ENCODE peak calls at places on chromosomes 2 and 18, in four cellular contexts. D, R, I and L are unnamed samples.

GRCh38 chr18:46754661-46755292 is 2.1 kb downstream of the ST8SIA5 start:
- DNase-seq in D (no peak), R (no peak), I (no peak), L (no peak)

GRCh38 chr18:6629635-6630140 is 99.8 kb upstream of the ARHGAP28 start:
- DNase-seq in D (peak), R (no peak), I (no peak), L (no peak)

GRCh38 chr18:79881695-79882094 is 69.8 kb downstream of the SLC66A2 start:
- DNase-seq in D (no peak), R (no peak), I (no peak), L (no peak)

GRCh38 chr18:61854578-61854977 is 38.2 kb downstream of the RNF152 start:
- DNase-seq in D (peak), R (no peak), I (no peak), L (peak)

GRCh38 chr18:11666176-11666575 is 22.9 kb upstream of the GNAL start:
- DNase-seq in D (no peak), R (no peak), I (no peak), L (no peak)

GRCh38 chr18:10120622-10121021 is 206.8 kb downstream of the VAPA start:
- DNase-seq in D (no peak), R (no peak), I (no peak), L (no peak)

GRCh38 chr18:77080283-77080682 is 52.3 kb downstream of the MBP start:
- DNase-seq in D (no peak), R (no peak), I (peak), L (no peak)

GRCh38 chr18:22173928-22174301 is 4.5 kb downstream of the GATA6 start:
- DNase-seq in D (no peak), R (no peak), I (no peak), L (peak)

GRCh38 chr2:68556384-68556783 is 87.0 kb upstream of the PROKR1 start:
- DNase-seq in D (peak), R (no peak), I (no peak), L (peak)

GRCh38 chr2:190786404-190787166 is 94.0 kb upstream of the GLS start:
- DNase-seq in D (no peak), R (no peak), I (no peak), L (no peak)

GRCh38 chr2:241545113-241545512 is 13.4 kb upstream of the BOK start:
- DNase-seq in D (peak), R (no peak), I (no peak), L (peak)

GRCh38 chr2:219902870-219903269 is 275.4 kb downstream of the SLC4A3 start:
- DNase-seq in D (peak), R (no peak), I (no peak), L (no peak)

GRCh38 chr2:54641988-54642387 is 81.5 kb upstream of the EML6 start:
- DNase-seq in D (no peak), R (no peak), I (no peak), L (no peak)

GRCh38 chr18:57004366-57005121 is 142.3 kb upstream of the BOD1L2 start:
- DNase-seq in D (peak), R (no peak), I (peak), L (peak)

GRCh38 chr2:26276488-26276887 is 31.7 kb downstream of the HADHB start:
- DNase-seq in D (no peak), R (no peak), I (no peak), L (no peak)

GRCh38 chr2:236667526-236667925 is 97.9 kb downstream of the ACKR3 start:
- DNase-seq in D (no peak), R (no peak), I (no peak), L (no peak)

GRCh38 chr2:173136614-173137013 is 61.0 kb downstream of the MAP3K20 start:
- DNase-seq in D (no peak), R (no peak), I (no peak), L (peak)

GRCh38 chr2:195151711-195152110 is 505.3 kb upstream of the SLC39A10 start:
- DNase-seq in D (no peak), R (no peak), I (no peak), L (no peak)

GRCh38 chr2:173568054-173568453 is 213.4 kb downstream of the CDCA7 start:
- DNase-seq in D (no peak), R (peak), I (no peak), L (no peak)

GRCh38 chr2:165825041-165825440 is 31.0 kb upstream of the GALNT3 start:
- DNase-seq in D (peak), R (no peak), I (no peak), L (no peak)

GRCh38 chr18:902179-902718 is 2.4 kb upstream of the ADCYAP1 start:
- DNase-seq in D (no peak), R (no peak), I (no peak), L (peak)

GRCh38 chr2:317501-318424 is 29.9 kb upstream of the ALKAL2 start:
- DNase-seq in D (peak), R (no peak), I (no peak), L (no peak)

GRCh38 chr2:168525020-168525419 is 68.9 kb downstream of the CERS6 start:
- DNase-seq in D (no peak), R (no peak), I (no peak), L (no peak)

GRCh38 chr18:63725682-63726480 is 23.1 kb downstream of the SERPINB11 start:
- DNase-seq in D (no peak), R (no peak), I (no peak), L (no peak)

GRCh38 chr18:23177433-23178072 is 42.3 kb downstream of the CABLES1 start:
- DNase-seq in D (no peak), R (no peak), I (no peak), L (no peak)

GRCh38 chr2:950627-950992 is at the start of gene SNTG2:
- DNase-seq in D (no peak), R (peak), I (no peak), L (no peak)

GRCh38 chr2:5695641-5696350 is 3.6 kb downstream of the SOX11 start:
- DNase-seq in D (peak), R (no peak), I (no peak), L (no peak)

GRCh38 chr2:241009601-241010530 is 11.4 kb downstream of the SNED1 start:
- DNase-seq in D (peak), R (no peak), I (no peak), L (peak)

GRCh38 chr2:117470311-117471095 is 344.0 kb upstream of the DDX18 start:
- DNase-seq in D (no peak), R (peak), I (no peak), L (no peak)

GRCh38 chr18:77155031-77155430 is 22.4 kb upstream of the MBP start:
- DNase-seq in D (no peak), R (no peak), I (no peak), L (no peak)

GRCh38 chr2:157837851-157838441 is 38.2 kb downstream of the ACVR1 start:
- DNase-seq in D (peak), R (no peak), I (no peak), L (peak)

GRCh38 chr2:43851026-43851980 is 12.5 kb downstream of the ABCG8 start:
- DNase-seq in D (no peak), R (peak), I (no peak), L (no peak)

GRCh38 chr2:8627692-8628085 is 54.2 kb upstream of the ID2 start:
- DNase-seq in D (no peak), R (no peak), I (no peak), L (no peak)

GRCh38 chr2:65355190-65355831 is 77.1 kb downstream of the SPRED2 start:
- DNase-seq in D (peak), R (no peak), I (no peak), L (no peak)

GRCh38 chr2:69489793-69490192 is 52.6 kb upstream of the NFU1 start:
- DNase-seq in D (peak), R (no peak), I (no peak), L (no peak)

GRCh38 chr2:55148269-55148668 is 83.8 kb downstream of the CLHC1 start:
- DNase-seq in D (peak), R (no peak), I (no peak), L (peak)

GRCh38 chr2:175571078-175571653 is 389.7 kb upstream of the ATP5MC3 start:
- DNase-seq in D (no peak), R (no peak), I (no peak), L (no peak)

DNA sequence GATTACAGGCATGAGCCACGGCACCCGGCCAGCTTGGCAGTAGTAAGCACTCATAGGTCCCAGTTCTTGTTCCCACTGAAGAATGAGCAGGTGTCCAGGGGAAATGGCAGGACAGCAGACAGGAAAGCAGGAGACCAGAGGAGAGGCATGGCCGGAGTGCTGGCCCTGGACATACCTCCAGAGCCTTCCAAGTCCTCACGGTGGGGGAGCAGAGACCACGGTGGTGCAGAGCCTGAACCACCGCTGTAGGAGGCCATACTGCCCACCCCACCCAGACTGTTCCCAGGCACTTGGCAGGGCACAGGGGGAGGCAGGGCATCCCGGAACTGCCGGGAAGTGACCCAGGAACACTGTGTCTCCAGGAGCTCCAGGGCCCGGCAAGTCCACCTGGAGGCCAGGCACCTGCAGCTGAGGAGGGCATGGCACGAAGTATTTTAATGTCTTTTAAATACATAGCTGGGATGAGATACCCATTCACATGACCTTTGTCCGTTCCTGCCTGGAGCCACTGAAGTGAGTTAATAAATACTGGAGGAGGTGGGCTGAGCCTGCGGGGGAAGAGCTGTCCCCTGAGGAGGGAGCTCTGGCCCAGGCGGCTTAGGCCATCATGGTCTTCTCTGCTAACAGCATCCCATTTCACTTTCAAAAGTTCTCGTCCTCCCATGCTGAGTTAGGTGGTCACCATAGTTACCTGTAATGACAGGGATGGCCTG is 49.7 kb upstream of the TFCP2L1 start:
- DNase-seq in D (no peak), R (no peak), I (no peak), L (no peak)
- TF ChIP-seq FOS in D (no peak), R (no peak), I (no peak), L (no peak)

DNA sequence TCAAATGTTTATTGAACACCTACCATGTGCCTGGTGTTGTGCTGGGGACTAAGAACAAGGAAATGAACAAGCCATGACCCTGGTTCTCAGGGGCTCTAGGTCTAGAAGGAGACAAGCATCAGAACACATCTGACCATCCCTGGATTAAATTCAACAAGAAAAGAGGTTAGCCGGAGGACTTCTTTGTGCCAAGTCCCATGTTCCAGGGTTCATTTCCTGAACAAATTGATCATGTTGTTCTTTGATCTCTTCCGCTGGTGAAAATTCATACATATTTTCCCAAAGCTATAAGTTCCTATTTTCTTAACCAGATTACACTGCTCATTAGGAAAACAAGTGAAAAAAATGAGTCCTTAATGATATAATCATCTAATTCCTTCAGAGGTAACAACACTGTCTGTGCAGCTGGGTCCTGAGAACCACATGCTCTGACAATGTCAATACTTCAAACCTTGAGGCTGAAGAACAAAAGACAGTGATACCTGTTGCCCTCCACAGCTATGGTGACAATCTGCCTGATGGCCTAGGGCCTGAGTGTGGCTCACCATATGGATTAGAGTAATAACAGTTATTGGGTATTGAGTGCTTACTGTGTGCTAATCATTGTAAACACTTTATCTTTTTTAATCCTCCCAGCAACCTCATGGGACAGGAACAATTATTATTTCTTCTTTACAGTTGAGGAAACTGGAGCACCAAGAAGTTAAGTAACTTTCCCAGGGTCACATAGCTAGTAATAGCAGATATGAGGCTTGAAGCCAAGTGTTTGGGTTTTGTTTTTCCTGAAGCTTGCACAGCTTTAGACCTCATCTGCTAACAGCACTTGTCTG is 24.6 kb upstream of the INO80C start:
- DNase-seq in D (no peak), R (no peak), I (no peak), L (peak)
- TF ChIP-seq FOS in D (no peak), R (no peak), I (no peak), L (no peak)

GRCh38 chr2:50535971-50536759 is 495.8 kb downstream of the NRXN1 start:
- DNase-seq in D (peak), R (no peak), I (no peak), L (no peak)
- TF ChIP-seq FOS in D (no peak), R (no peak), I (no peak), L (no peak)

DNA sequence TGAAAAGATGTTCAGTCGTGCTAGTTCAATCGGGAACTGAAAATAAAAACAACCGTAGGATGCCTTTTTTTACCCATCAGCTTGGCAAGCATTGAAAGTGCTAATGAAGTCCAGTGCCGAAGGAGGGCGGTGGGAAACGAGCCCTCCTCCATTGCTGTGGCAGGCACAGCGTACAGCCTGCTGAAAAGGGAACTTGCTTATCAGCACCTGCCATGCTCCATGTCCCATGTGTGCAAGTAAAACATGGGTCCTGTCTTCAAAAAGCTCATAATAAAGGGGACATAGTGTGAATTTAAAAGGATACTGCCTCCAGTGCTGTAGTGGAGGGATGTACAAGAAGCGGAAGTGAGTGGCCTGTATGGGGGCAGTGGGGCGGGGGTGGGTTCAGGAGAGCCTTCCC is 82.4 kb downstream of the ARMC9 start:
- DNase-seq in D (no peak), R (no peak), I (no peak), L (no peak)
- TF ChIP-seq FOS in D (no peak), R (no peak), I (no peak), L (no peak)

GRCh38 chr2:152585830-152586484 is 131.3 kb downstream of the PRPF40A start:
- DNase-seq in D (peak), R (no peak), I (no peak), L (peak)
- TF ChIP-seq FOS in D (peak), R (no peak), I (no peak), L (peak)

GRCh38 chr2:206164261-206164862 is 4.7 kb downstream of the EEF1B2 start:
- DNase-seq in D (peak), R (no peak), I (no peak), L (peak)
- TF ChIP-seq FOS in D (no peak), R (no peak), I (no peak), L (no peak)

DNA sequence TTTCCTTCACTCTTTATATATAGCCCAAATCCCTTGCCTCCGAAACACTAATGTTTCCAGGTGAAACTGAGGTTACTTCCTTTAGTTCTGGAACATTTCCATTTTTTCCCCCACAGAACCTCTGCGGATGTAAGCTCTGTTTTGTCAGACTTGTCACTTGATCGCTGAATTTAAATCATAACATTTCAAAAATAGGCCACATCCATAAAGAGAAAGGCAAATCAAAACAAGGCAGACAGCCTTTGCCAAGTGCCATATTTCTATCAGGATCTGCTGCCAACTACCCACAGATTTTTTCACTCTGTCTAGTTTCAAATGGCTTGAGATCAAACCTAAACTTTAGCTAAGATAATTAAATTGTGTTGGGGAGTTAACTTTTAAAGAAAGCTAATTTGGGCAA is 115.0 kb downstream of the ANKRD44 start:
- DNase-seq in D (no peak), R (no peak), I (no peak), L (peak)
- TF ChIP-seq FOS in D (no peak), R (no peak), I (no peak), L (no peak)

GRCh38 chr2:232211743-232212686 is 166.5 kb upstream of the ALPP start:
- DNase-seq in D (no peak), R (no peak), I (no peak), L (no peak)

GRCh38 chr2:232207174-232207573 is 171.4 kb upstream of the ALPP start:
- DNase-seq in D (no peak), R (no peak), I (no peak), L (no peak)

GRCh38 chr2:232216028-232216427 is 162.5 kb upstream of the ALPP start:
- DNase-seq in D (no peak), R (no peak), I (no peak), L (no peak)

GRCh38 chr2:232214053-232214452 is 164.5 kb upstream of the ALPP start:
- DNase-seq in D (peak), R (no peak), I (no peak), L (no peak)

DNA sequence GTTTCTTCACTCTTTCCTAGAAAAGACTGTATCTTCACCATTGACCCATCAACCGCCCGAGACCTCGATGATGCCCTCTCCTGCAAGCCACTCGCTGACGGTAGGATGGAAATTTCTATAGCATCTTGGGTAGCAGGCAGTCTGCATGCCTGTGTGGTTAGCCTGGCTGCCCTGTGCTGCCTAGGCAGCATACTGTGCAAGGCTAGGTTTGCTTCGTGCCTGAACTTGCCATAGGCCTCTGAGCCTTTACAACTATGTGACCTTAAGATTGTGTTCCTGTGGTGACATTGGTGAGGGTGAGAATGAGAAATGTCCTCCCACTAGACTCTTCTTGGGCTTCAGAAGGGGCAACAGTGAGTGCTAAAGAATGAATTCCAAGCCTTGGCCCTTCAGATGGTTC is 168.2 kb upstream of the ALPP start:
- DNase-seq in D (no peak), R (no peak), I (no peak), L (no peak)
- TF ChIP-seq FOS in D (no peak), R (no peak), I (no peak), L (no peak)